ENCODE peak calls at places on chromosome 10, in five cellular contexts. D is NCI-H1694; O is activated effector memory CD4-positive, alpha-beta T cell treated with Interleukin-2 at 50 U/mL for 16 hours; U is dermis blood vessel endothelial cell; L is NAMALWA. X is an unnamed sample.

GRCh38 chr10:4790045-4790444 is 36.0 kb upstream of the AKR1E2 start:
- DNase-seq in U (no peak), L (no peak), O (no peak), D (no peak), X (no peak)

GRCh38 chr10:1377756-1378397 is 321.7 kb downstream of the WDR37 start:
- DNase-seq in L (no peak), U (no peak), D (no peak), O (no peak), X (no peak)

GRCh38 chr10:133245439-133246235 is 8.0 kb downstream of the VENTX start:
- DNase-seq in L (no peak), D (no peak), O (no peak), U (no peak), X (no peak)

GRCh38 chr10:1882728-1883127 is 145.4 kb upstream of the ADARB2 start:
- DNase-seq in O (no peak), D (no peak), L (no peak), U (no peak), X (no peak)

GRCh38 chr10:88066876-88067275 is 203.5 kb downstream of the PTEN start:
- DNase-seq in D (no peak), L (peak; percentile 59), U (no peak), O (no peak), X (no peak)

GRCh38 chr10:128463991-128464755 is 337.9 kb upstream of the MKI67 start:
- DNase-seq in O (no peak), U (peak; percentile 28), D (no peak), L (peak; percentile 15), X (no peak)

GRCh38 chr10:27741173-27742091 is 4.2 kb downstream of the MKX start:
- DNase-seq in U (peak; percentile 2), D (no peak), O (no peak), L (no peak), X (no peak)

GRCh38 chr10:95280637-95281036 is 10.2 kb downstream of the PDLIM1 start:
- DNase-seq in L (no peak), O (no peak), U (peak; percentile 39), D (no peak), X (no peak)

GRCh38 chr10:75058142-75058541 is 53.3 kb upstream of the SAMD8 start:
- DNase-seq in O (no peak), L (no peak), U (no peak), D (no peak), X (no peak)

GRCh38 chr10:102504179-102504975 is 605 bp downstream of the SUFU start:
- DNase-seq in O (peak; percentile 9), L (peak; percentile 53), D (no peak), U (peak; percentile 45), X (no peak)

GRCh38 chr10:17029581-17030271 is 99.9 kb downstream of the CUBN start:
- DNase-seq in O (peak; percentile 72), L (no peak), U (peak; percentile 96), D (no peak), X (peak; percentile 92)

GRCh38 chr10:132054564-132054963 is 11.2 kb upstream of the JAKMIP3 start:
- DNase-seq in D (no peak), O (no peak), L (no peak), U (peak; percentile 10), X (no peak)

GRCh38 chr10:36903040-36903439 is 222.4 kb upstream of the ANKRD30A start:
- DNase-seq in D (no peak), L (no peak), U (no peak), O (no peak), X (no peak)

GRCh38 chr10:29317027-29317420 is 28.2 kb downstream of the LYZL1 start:
- DNase-seq in D (no peak), O (no peak), L (no peak), U (peak; percentile 48), X (no peak)

GRCh38 chr10:30637881-30638467 is 8.4 kb upstream of the LYZL2 start:
- DNase-seq in U (peak; percentile 86), O (no peak), D (no peak), L (no peak), X (no peak)

GRCh38 chr10:75772153-75772887 is 340.9 kb downstream of the LRMDA start:
- DNase-seq in L (peak; percentile 5), O (no peak), D (no peak), U (no peak), X (no peak)

GRCh38 chr10:67549390-67549789 is 146.6 kb downstream of the CTNNA3 start:
- DNase-seq in D (no peak), O (no peak), U (no peak), L (no peak), X (no peak)

GRCh38 chr10:62582804-62583208 is 208.6 kb downstream of the ZNF365 start:
- DNase-seq in L (no peak), D (no peak), O (no peak), U (peak; percentile 12), X (no peak)

GRCh38 chr10:70097459-70097858 is 35.2 kb downstream of the AIFM2 start:
- DNase-seq in O (no peak), D (no peak), U (no peak), L (no peak), X (no peak)

GRCh38 chr10:129491123-129491734 is 24.2 kb downstream of the MGMT start:
- DNase-seq in D (no peak), U (peak; percentile 32), L (peak; percentile 31), O (no peak), X (no peak)

GRCh38 chr10:87804939-87805569 is 13.0 kb downstream of the ATAD1 start:
- DNase-seq in L (no peak), O (no peak), D (no peak), U (no peak), X (no peak)

GRCh38 chr10:113096111-113097045 is 146.3 kb downstream of the TCF7L2 start:
- DNase-seq in O (no peak), D (no peak), L (no peak), U (no peak), X (no peak)

GRCh38 chr10:76649723-76650127 is 987.9 kb downstream of the KCNMA1 start:
- DNase-seq in L (no peak), D (no peak), O (no peak), U (no peak), X (no peak)